ENCODE peak calls at places on chromosomes 3 and 15, in seven cellular contexts. G is fibroblast of the conjunctiva, A is anterior cingulate cortex, K is aorta, M is AG10803, X is amniotic stem cell, O is sigmoid colon. E is an unnamed sample.

GRCh38 chr15:76116138-76116885 is 56.5 kb downstream of the TMEM266 start:
- DNase-seq in A (no peak), X (no peak), O (no peak), M (no peak), K (no peak), G (no peak), E (no peak)

GRCh38 chr15:35306361-35306981 is 221.4 kb upstream of the NANOGP8 start:
- DNase-seq in X (no peak), A (no peak), O (no peak), G (no peak), M (peak; percentile 62), K (no peak), E (peak; percentile 54)

GRCh38 chr3:106611841-106612240 is 743.0 kb upstream of the CBLB start:
- DNase-seq in O (no peak), K (no peak), G (no peak), M (peak; percentile 33), A (no peak), X (no peak), E (no peak)

GRCh38 chr3:151753846-151754245 is 20.1 kb downstream of the AADACL2 start:
- DNase-seq in K (no peak), G (no peak), O (no peak), A (no peak), M (no peak), X (no peak), E (no peak)

GRCh38 chr3:42504334-42505202 is 2.1 kb downstream of the VIPR1 start:
- DNase-seq in M (no peak), O (peak; percentile 46), A (no peak), K (peak; percentile 64), X (no peak), G (no peak), E (no peak)

GRCh38 chr3:107227091-107227490 is 150.1 kb upstream of the CCDC54 start:
- DNase-seq in K (no peak), A (no peak), X (no peak), O (no peak), M (peak; percentile 48), G (no peak), E (peak; percentile 35)

GRCh38 chr3:195227871-195228270 is 43.1 kb downstream of the XXYLT1 start:
- DNase-seq in X (no peak), O (peak; percentile 62), G (no peak), A (no peak), M (no peak), K (peak; percentile 55), E (no peak)

GRCh38 chr3:52830535-52831258 is at the start of gene ITIH4:
- DNase-seq in A (no peak), M (no peak), K (no peak), G (no peak), O (no peak), X (no peak), E (no peak)

GRCh38 chr3:134682196-134682880 is 31.5 kb upstream of the KY start:
- DNase-seq in O (no peak), G (no peak), M (peak; percentile 46), A (no peak), K (no peak), X (no peak), E (no peak)

GRCh38 chr3:14769531-14770325 is 49.0 kb upstream of the FGD5 start:
- DNase-seq in X (no peak), A (no peak), O (no peak), K (no peak), G (no peak), M (no peak), E (no peak)

GRCh38 chr15:52857937-52858336 is 67.8 kb upstream of the ONECUT1 start:
- DNase-seq in G (no peak), O (no peak), M (no peak), K (no peak), A (no peak), X (no peak), E (no peak)

GRCh38 chr15:62899090-62899493 is 143.5 kb upstream of the TPM1 start:
- DNase-seq in M (peak; percentile 34), O (peak; percentile 93), K (no peak), X (no peak), G (no peak), A (no peak), E (no peak)

GRCh38 chr3:59518268-59518667 is 468.4 kb upstream of the CFAP20DC start:
- DNase-seq in K (no peak), O (no peak), G (no peak), M (no peak), A (no peak), X (no peak), E (no peak)

GRCh38 chr3:143720381-143720780 is 127.9 kb downstream of the SLC9A9 start:
- DNase-seq in G (no peak), K (no peak), O (no peak), X (no peak), M (no peak), A (no peak), E (no peak)

GRCh38 chr3:41652931-41653330 is 309.0 kb downstream of the ULK4 start:
- DNase-seq in M (no peak), G (no peak), K (no peak), X (peak; percentile 51), A (no peak), O (no peak), E (peak; percentile 19)

GRCh38 chr3:25665646-25666136 is 984 bp upstream of the TOP2B start:
- DNase-seq in G (no peak), X (no peak), K (no peak), O (no peak), A (no peak), M (no peak), E (no peak)

GRCh38 chr3:152155246-152155645 is 113.5 kb upstream of the MBNL1 start:
- DNase-seq in A (no peak), G (no peak), K (no peak), M (peak; percentile 6), O (no peak), X (no peak), E (no peak)

GRCh38 chr15:99956820-99957641 is 223.8 kb upstream of the LYSMD4 start:
- DNase-seq in G (no peak), A (no peak), O (peak; percentile 37), M (no peak), X (no peak), K (no peak), E (no peak)

GRCh38 chr3:46811615-46812236 is 51.5 kb downstream of the MYL3 start:
- DNase-seq in X (no peak), G (no peak), O (no peak), M (no peak), K (peak; percentile 75), A (no peak), E (no peak)

GRCh38 chr3:43378066-43378935 is 92.0 kb downstream of the SNRK start:
- DNase-seq in G (no peak), K (no peak), O (no peak), A (no peak), X (peak; percentile 3), M (no peak), E (peak; percentile 21)

GRCh38 chr3:150763122-150763840 is at the start of gene SIAH2:
- DNase-seq in X (peak; percentile 100), O (peak; percentile 96), G (peak; percentile 92), A (peak; percentile 92), M (peak; percentile 96), K (peak; percentile 98), E (peak; percentile 94)

GRCh38 chr3:167116120-167116922 is 263.8 kb downstream of the ZBBX start:
- DNase-seq in M (no peak), X (no peak), G (no peak), K (peak; percentile 54), O (peak; percentile 55), A (no peak), E (no peak)

GRCh38 chr3:72280876-72281275 is 495.9 kb upstream of the PROK2 start:
- DNase-seq in K (no peak), A (no peak), M (no peak), X (no peak), O (no peak), G (no peak), E (no peak)